ENCODE peak calls at places on chromosome 2, in seven cellular contexts. D is HCT116, H is prostate gland, S is endothelial cell of umbilical vein, L is breast epithelium, G is Panc1, Y is stomach. R is an unnamed sample.

GRCh38 chr2:184394642-184395041 is 203.7 kb upstream of the ZNF804A start:
- DNase-seq in D (no peak), H (no peak), S (no peak), L (no peak), G (no peak), Y (no peak), R (no peak)

GRCh38 chr2:85797959-85798358 is 44.2 kb downstream of the ATOH8 start:
- DNase-seq in D (no peak), H (no peak), S (peak), L (no peak), G (no peak), Y (no peak), R (peak)

GRCh38 chr2:20717641-20718040 is 50.7 kb downstream of the GDF7 start:
- DNase-seq in D (no peak), H (no peak), S (no peak), L (no peak), G (no peak), Y (no peak), R (no peak)

GRCh38 chr2:41827354-41827971 is 220.4 kb upstream of the PKDCC start:
- DNase-seq in D (no peak), H (no peak), S (no peak), L (no peak), G (no peak), Y (no peak), R (no peak)

GRCh38 chr2:165833156-165833555 is 39.1 kb upstream of the GALNT3 start:
- DNase-seq in D (no peak), H (peak), S (no peak), L (peak), G (no peak), Y (no peak), R (no peak)

GRCh38 chr2:223941579-223942277 is 3.4 kb downstream of the WDFY1 start:
- DNase-seq in D (no peak), H (no peak), S (peak), L (no peak), G (no peak), Y (no peak), R (no peak)

GRCh38 chr2:156305121-156305520 is 27.4 kb downstream of the NR4A2 start:
- DNase-seq in D (no peak), H (no peak), S (no peak), L (no peak), G (no peak), Y (no peak), R (no peak)

GRCh38 chr2:240783819-240784621 is 36.0 kb downstream of the KIF1A start:
- DNase-seq in D (no peak), H (no peak), S (no peak), L (no peak), G (no peak), Y (no peak), R (peak)

GRCh38 chr2:174392706-174393105 is 2.8 kb upstream of the SCRN3 start:
- DNase-seq in D (no peak), H (no peak), S (no peak), L (no peak), G (no peak), Y (no peak), R (no peak)

GRCh38 chr2:54599914-54600313 is 123.5 kb upstream of the EML6 start:
- DNase-seq in D (no peak), H (peak), S (no peak), L (peak), G (no peak), Y (peak), R (peak)

GRCh38 chr2:240319855-240320560 is 115.5 kb upstream of the GPC1 start:
- DNase-seq in D (peak), H (no peak), S (peak), L (peak), G (no peak), Y (no peak), R (no peak)

GRCh38 chr2:166539340-166540162 is 45.5 kb upstream of the SCN7A start:
- DNase-seq in D (peak), H (peak), S (peak), L (no peak), G (peak), Y (no peak), R (no peak)

GRCh38 chr2:20611077-20611843 is 39.6 kb downstream of the HS1BP3 start:
- DNase-seq in D (no peak), H (no peak), S (peak), L (peak), G (no peak), Y (peak), R (peak)

GRCh38 chr2:33633295-33633694 is 34.2 kb upstream of the FAM98A start:
- DNase-seq in D (no peak), H (no peak), S (no peak), L (no peak), G (no peak), Y (no peak), R (no peak)

GRCh38 chr2:54454922-54455583 is 1.1 kb upstream of the SPTBN1 start:
- DNase-seq in D (no peak), H (peak), S (peak), L (no peak), G (no peak), Y (no peak), R (peak)

GRCh38 chr2:53633441-53633840 is 134.2 kb upstream of the CHAC2 start:
- DNase-seq in D (no peak), H (no peak), S (no peak), L (no peak), G (no peak), Y (no peak), R (no peak)

GRCh38 chr2:219663116-219663762 is 35.8 kb downstream of the SLC4A3 start:
- DNase-seq in D (no peak), H (no peak), S (no peak), L (no peak), G (no peak), Y (no peak), R (no peak)

GRCh38 chr2:78707776-78708386 is 317.6 kb upstream of the REG3G start:
- DNase-seq in D (no peak), H (no peak), S (no peak), L (no peak), G (no peak), Y (no peak), R (no peak)

GRCh38 chr2:11051280-11051679 is 104.0 kb upstream of the SLC66A3 start:
- DNase-seq in D (no peak), H (no peak), S (no peak), L (no peak), G (no peak), Y (no peak), R (no peak)

GRCh38 chr2:223041527-223042109 is 10.4 kb upstream of the KCNE4 start:
- DNase-seq in D (peak), H (no peak), S (peak), L (no peak), G (peak), Y (peak), R (peak)

GRCh38 chr2:95728878-95729511 is 137.2 kb downstream of the TRIM43 start:
- DNase-seq in D (peak), H (peak), S (peak), L (peak), G (peak), Y (peak), R (peak)

GRCh38 chr2:207624170-207625013 is 802 bp downstream of the METTL21A start:
- DNase-seq in D (no peak), H (peak), S (peak), L (no peak), G (no peak), Y (peak), R (peak)

GRCh38 chr2:225112362-225113111 is 70.3 kb upstream of the DOCK10 start:
- DNase-seq in D (no peak), H (no peak), S (no peak), L (no peak), G (no peak), Y (no peak), R (no peak)

GRCh38 chr2:86016581-86016980 is 89.1 kb downstream of the POLR1A start:
- DNase-seq in D (no peak), H (no peak), S (no peak), L (no peak), G (no peak), Y (no peak), R (peak)

GRCh38 chr2:26011990-26012856 is 21.7 kb upstream of the RAB10 start:
- DNase-seq in D (peak), H (peak), S (peak), L (peak), G (peak), Y (peak), R (peak)

GRCh38 chr2:120702061-120702460 is 33.6 kb upstream of the GLI2 start:
- DNase-seq in D (no peak), H (no peak), S (no peak), L (no peak), G (no peak), Y (no peak), R (peak)

GRCh38 chr2:28717339-28717758 is 34.3 kb upstream of the PPP1CB start:
- DNase-seq in D (peak), H (no peak), S (peak), L (peak), G (no peak), Y (no peak), R (peak)

GRCh38 chr2:237558918-237559645 is 7.3 kb upstream of the PRLH start:
- DNase-seq in D (no peak), H (peak), S (no peak), L (peak), G (no peak), Y (peak), R (peak)

GRCh38 chr2:96918754-96919550 is 49.1 kb upstream of the SEMA4C start:
- DNase-seq in D (no peak), H (no peak), S (no peak), L (no peak), G (no peak), Y (no peak), R (no peak)

GRCh38 chr2:219624565-219624964 is 2.9 kb upstream of the SLC4A3 start:
- DNase-seq in D (no peak), H (no peak), S (no peak), L (no peak), G (no peak), Y (no peak), R (no peak)

GRCh38 chr2:121220995-121221394 is 64.0 kb downstream of the TFCP2L1 start:
- DNase-seq in D (peak), H (no peak), S (no peak), L (no peak), G (peak), Y (no peak), R (no peak)

GRCh38 chr2:31287681-31288080 is 53.7 kb downstream of the EHD3 start:
- DNase-seq in D (no peak), H (no peak), S (peak), L (no peak), G (no peak), Y (no peak), R (no peak)

GRCh38 chr2:168138369-168138768 is 109.0 kb downstream of the STK39 start:
- DNase-seq in D (no peak), H (peak), S (no peak), L (no peak), G (no peak), Y (peak), R (no peak)

GRCh38 chr2:230898661-230899091 is 26.4 kb downstream of the GPR55 start:
- DNase-seq in D (no peak), H (no peak), S (no peak), L (no peak), G (no peak), Y (no peak), R (peak)

DNA sequence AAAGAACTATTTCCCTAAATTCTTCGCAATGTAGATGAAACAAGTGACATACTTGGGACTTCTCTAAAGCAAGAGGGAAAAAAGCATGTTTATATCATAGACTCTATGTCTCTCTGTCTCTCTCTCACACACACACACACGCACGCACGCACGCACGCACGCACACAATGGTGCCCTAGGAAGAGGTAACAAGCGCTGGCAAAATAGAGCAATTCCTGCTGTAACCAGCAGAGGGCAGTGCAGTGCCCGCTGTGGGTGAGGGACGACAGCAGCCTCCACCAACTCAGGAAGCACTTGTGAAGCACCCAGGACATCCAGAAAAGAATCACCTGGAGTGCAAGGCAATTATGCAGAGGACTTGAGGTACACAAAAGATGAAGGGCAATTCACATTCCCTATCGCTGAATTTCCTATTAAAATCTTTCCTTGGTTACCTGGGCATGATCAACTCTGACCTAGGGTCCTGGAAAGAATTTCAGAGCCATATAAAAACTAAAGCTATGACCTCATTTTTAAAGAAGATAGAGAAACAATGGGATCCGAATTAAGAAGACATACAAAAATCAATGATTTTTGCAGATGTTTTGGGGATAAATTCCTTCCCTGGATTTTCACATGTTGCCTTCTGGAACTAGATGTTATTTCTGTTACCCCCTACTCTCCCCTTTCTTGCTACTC is 166.4 kb downstream of the PDE11A start:
- DNase-seq in D (peak), H (no peak), S (peak), L (no peak), G (peak), Y (peak), R (no peak)
- TF ChIP-seq POLR2AphosphoS5 in D (no peak), H (no peak), S (no peak), L (no peak), G (no peak), Y (no peak), R (no peak)

DNA sequence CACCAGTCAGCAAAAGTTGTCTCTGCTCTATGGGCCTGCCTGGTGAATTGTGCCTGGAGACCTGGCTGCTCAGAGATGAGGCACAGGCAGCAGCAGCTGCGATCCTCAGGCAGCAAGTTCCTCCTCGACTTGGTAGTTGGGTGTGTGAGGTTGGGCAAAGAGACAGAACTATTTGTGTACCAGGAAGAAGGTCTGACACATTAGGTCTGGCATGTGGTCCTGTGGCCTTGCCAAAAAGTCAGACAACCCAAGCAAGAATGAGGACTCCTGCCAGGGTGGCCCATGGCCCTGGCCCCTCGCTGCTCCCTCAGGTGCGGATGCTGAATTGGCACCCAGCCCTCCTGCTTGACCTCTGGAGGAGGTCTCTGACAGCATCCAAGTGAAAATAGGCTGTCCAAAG is 192.7 kb downstream of the DYSF start:
- DNase-seq in D (no peak), H (peak), S (no peak), L (peak), G (no peak), Y (no peak), R (peak)
- TF ChIP-seq POLR2AphosphoS5 in D (no peak), H (peak), S (no peak), L (no peak), G (no peak), Y (no peak), R (no peak)

GRCh38 chr2:109530712-109531111 is 83.1 kb downstream of the SEPTIN10 start:
- DNase-seq in D (no peak), H (no peak), S (no peak), L (no peak), G (no peak), Y (no peak), R (no peak)
- TF ChIP-seq POLR2AphosphoS5 in D (no peak), H (no peak), S (no peak), L (no peak), G (no peak), Y (no peak), R (no peak)

GRCh38 chr2:59967691-59968090 is 585.8 kb downstream of the BCL11A start:
- DNase-seq in D (no peak), H (no peak), S (no peak), L (no peak), G (no peak), Y (no peak), R (no peak)
- TF ChIP-seq POLR2AphosphoS5 in D (no peak), H (no peak), S (no peak), L (no peak), G (no peak), Y (no peak), R (no peak)

GRCh38 chr2:70907130-70907756 is 28.5 kb upstream of the ATP6V1B1 start:
- DNase-seq in D (no peak), H (no peak), S (no peak), L (no peak), G (no peak), Y (peak), R (no peak)

GRCh38 chr2:70906022-70906421 is 29.7 kb upstream of the ATP6V1B1 start:
- DNase-seq in D (no peak), H (no peak), S (no peak), L (no peak), G (no peak), Y (peak), R (no peak)

GRCh38 chr2:70905443-70905842 is 30.3 kb upstream of the ATP6V1B1 start:
- DNase-seq in D (no peak), H (no peak), S (no peak), L (no peak), G (no peak), Y (no peak), R (no peak)

GRCh38 chr2:70904371-70905216 is 31.1 kb upstream of the ATP6V1B1 start:
- DNase-seq in D (no peak), H (no peak), S (no peak), L (no peak), G (no peak), Y (no peak), R (no peak)

GRCh38 chr2:70906439-70907018 is 29.2 kb upstream of the ATP6V1B1 start:
- DNase-seq in D (no peak), H (no peak), S (no peak), L (no peak), G (no peak), Y (peak), R (no peak)
- TF ChIP-seq POLR2AphosphoS5 in D (no peak), H (no peak), S (no peak), L (no peak), G (no peak), Y (no peak), R (no peak)

GRCh38 chr2:68835636-68836035 is 35.6 kb downstream of the BMP10 start:
- DNase-seq in D (no peak), H (no peak), S (no peak), L (no peak), G (no peak), Y (no peak), R (no peak)
- TF ChIP-seq POLR2AphosphoS5 in D (no peak), H (no peak), S (no peak), L (no peak), G (no peak), Y (no peak), R (no peak)

GRCh38 chr2:172836386-172837200 is 100.9 kb downstream of the RAPGEF4 start:
- DNase-seq in D (peak), H (no peak), S (peak), L (no peak), G (no peak), Y (no peak), R (no peak)
- TF ChIP-seq POLR2AphosphoS5 in D (no peak), H (peak), S (peak), L (peak), G (no peak), Y (peak), R (no peak)

DNA sequence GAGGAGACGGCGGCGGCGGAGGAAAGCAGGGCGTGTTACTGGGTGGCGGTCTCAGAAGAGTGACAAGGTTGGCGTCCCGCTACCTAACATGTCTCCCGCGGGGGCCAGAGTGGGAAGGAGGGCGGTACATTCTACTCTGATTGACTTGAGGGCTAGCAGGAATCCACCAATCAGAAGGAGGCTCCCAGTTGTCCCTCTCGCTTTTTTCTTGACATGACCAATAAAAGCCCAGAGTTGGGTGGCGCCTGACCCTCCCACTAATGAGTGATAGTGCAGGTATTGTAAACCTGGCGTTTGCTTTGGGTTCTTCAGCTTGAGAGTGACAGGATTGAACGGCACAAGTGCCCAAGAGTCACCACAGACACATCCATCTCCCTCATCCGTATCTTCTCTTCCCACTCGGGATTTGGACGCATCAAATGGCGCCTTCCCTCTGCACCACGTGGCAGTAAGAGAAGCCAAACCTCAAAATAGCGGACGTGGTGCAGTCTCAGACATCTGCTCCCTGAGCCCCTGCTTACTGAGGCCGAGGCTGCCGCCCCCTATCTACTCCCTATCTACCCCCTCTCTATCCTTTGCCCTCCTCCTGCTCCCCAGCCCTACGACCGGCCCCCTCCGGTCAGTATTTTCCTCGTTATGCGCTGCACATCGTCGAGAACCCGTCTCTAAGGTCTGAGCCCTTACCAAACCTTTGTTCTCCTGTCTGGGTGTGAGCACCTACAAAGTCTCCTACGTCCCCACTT is 746 bp upstream of the FAM161A start:
- DNase-seq in D (peak), H (peak), S (peak), L (peak), G (peak), Y (peak), R (peak)
- TF ChIP-seq POLR2AphosphoS5 in D (no peak), H (peak), S (peak), L (no peak), G (peak), Y (no peak), R (no peak)